ENCODE peak calls at places on chromosomes 7 and 10, in seven cellular contexts. Y, S, N, W, B, K and D are unnamed samples.

GRCh38 chr7:43647772-43648643 is 65.1 kb downstream of the STK17A start:
- DNase-seq in S (peak; percentile 64), B (peak; percentile 85), Y (peak; percentile 100), K (peak; percentile 67), N (peak; percentile 98), W (peak; percentile 41), D (no peak)

GRCh38 chr7:102891693-102892261 is 21.0 kb upstream of the LRRC17 start:
- DNase-seq in N (no peak), S (no peak), K (peak; percentile 35), Y (peak; percentile 91), W (peak; percentile 29), B (peak; percentile 55), D (no peak)

GRCh38 chr10:113273877-113274829 is 278.7 kb upstream of the HABP2 start:
- DNase-seq in W (peak; percentile 72), Y (peak; percentile 86), K (peak; percentile 16), N (no peak), B (peak; percentile 71), S (no peak), D (no peak)

GRCh38 chr10:75291800-75292199 is 56.0 kb upstream of the COMTD1 start:
- DNase-seq in W (no peak), S (no peak), B (no peak), Y (no peak), K (no peak), N (no peak), D (no peak)

GRCh38 chr7:105191329-105191728 is 177.3 kb downstream of the KMT2E start:
- DNase-seq in B (no peak), K (no peak), W (no peak), N (no peak), S (no peak), Y (no peak), D (no peak)

GRCh38 chr7:149736478-149737360 is 36.7 kb downstream of the ZNF467 start:
- DNase-seq in Y (peak; percentile 9), K (no peak), B (no peak), W (no peak), N (no peak), S (no peak), D (no peak)

GRCh38 chr10:132163278-132163765 is 23.4 kb upstream of the DPYSL4 start:
- DNase-seq in Y (no peak), S (peak; percentile 63), K (no peak), B (peak; percentile 57), N (no peak), W (no peak), D (no peak)

GRCh38 chr10:14953452-14954000 is 370 bp downstream of the DCLRE1C start:
- DNase-seq in W (peak; percentile 50), B (peak; percentile 75), Y (peak; percentile 68), N (no peak), S (no peak), K (no peak), D (no peak)

GRCh38 chr7:144256112-144256511 is 8.5 kb downstream of the OR2A7 start:
- DNase-seq in N (no peak), K (no peak), Y (peak; percentile 37), S (no peak), W (no peak), B (no peak), D (no peak)

GRCh38 chr10:44153901-44154670 is 230.8 kb downstream of the CXCL12 start:
- DNase-seq in N (no peak), W (no peak), B (no peak), S (no peak), Y (no peak), K (no peak), D (no peak)

GRCh38 chr10:12418725-12419278 is 69.5 kb downstream of the CAMK1D start:
- DNase-seq in Y (no peak), W (no peak), N (no peak), S (no peak), B (peak; percentile 56), K (peak; percentile 42), D (no peak)

GRCh38 chr7:93968911-93969620 is 35.1 kb downstream of the BET1 start:
- DNase-seq in N (no peak), B (no peak), W (no peak), Y (peak; percentile 62), S (no peak), K (no peak), D (no peak)

GRCh38 chr10:132928261-132928660 is 14.1 kb downstream of the CFAP46 start:
- DNase-seq in N (no peak), K (no peak), W (no peak), S (no peak), B (peak; percentile 20), Y (no peak), D (no peak)

GRCh38 chr10:88318803-88319202 is 264.3 kb downstream of the RNLS start:
- DNase-seq in B (no peak), S (peak; percentile 9), N (no peak), Y (no peak), W (no peak), K (no peak), D (peak; percentile 19)

GRCh38 chr7:37151741-37152413 is 296.8 kb downstream of the ELMO1 start:
- DNase-seq in Y (no peak), W (no peak), S (no peak), B (no peak), N (no peak), K (no peak), D (no peak)

GRCh38 chr7:69199048-69199447 is 399.2 kb upstream of the AUTS2 start:
- DNase-seq in K (no peak), B (no peak), W (no peak), N (no peak), S (no peak), Y (no peak), D (no peak)

GRCh38 chr10:18659784-18660561 is 742 bp downstream of the ARL5B start:
- DNase-seq in S (no peak), N (no peak), K (no peak), W (no peak), B (no peak), Y (peak; percentile 51), D (no peak)

GRCh38 chr10:79069325-79070090 is 742 bp downstream of the ZMIZ1 start:
- DNase-seq in S (peak; percentile 41), K (peak; percentile 54), B (peak; percentile 79), W (peak; percentile 67), N (no peak), Y (peak; percentile 44), D (no peak)

GRCh38 chr7:94436700-94437099 is 42.0 kb downstream of the COL1A2 start:
- DNase-seq in W (no peak), Y (no peak), S (no peak), N (no peak), B (no peak), K (no peak), D (no peak)

GRCh38 chr10:43026039-43026973 is 50.6 kb upstream of the RET start:
- DNase-seq in B (no peak), W (no peak), Y (no peak), K (no peak), S (no peak), N (no peak), D (no peak)

GRCh38 chr10:119166564-119166963 is 1.1 kb upstream of the SFXN4 start:
- DNase-seq in W (no peak), S (no peak), N (no peak), K (no peak), B (no peak), Y (no peak), D (no peak)

GRCh38 chr7:158957507-158957900 is 101.1 kb downstream of the DYNC2I1 start:
- DNase-seq in B (no peak), K (no peak), S (peak; percentile 61), Y (no peak), N (no peak), W (no peak), D (no peak)

DNA sequence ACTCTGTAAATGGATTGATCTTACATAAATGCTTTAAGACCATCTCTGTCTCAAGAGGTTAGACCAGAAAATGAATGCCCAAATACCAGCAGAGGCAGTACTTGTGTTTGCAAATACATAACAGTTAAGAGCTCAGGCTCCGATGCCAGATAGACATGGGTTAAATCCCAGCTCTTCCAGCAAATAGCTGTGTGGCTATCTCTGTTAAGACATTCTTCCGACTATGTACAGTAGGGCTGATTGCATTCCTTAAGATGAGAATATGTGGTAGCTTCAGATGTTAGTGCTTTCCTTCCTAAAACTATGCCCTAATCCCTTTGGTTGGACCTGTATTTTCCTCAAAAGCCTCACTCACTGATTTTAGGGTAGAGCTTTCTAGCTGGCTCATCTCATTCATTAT is 2.2 kb downstream of the IDE start:
- DNase-seq in K (no peak), B (no peak), N (no peak), Y (peak; percentile 46), W (no peak), S (no peak), D (no peak)
- H3K4me3 ChIP-seq in K (no peak overlapping the region), B (peak overlapping the region; percentile 93), N (peak overlapping the region; percentile 10), Y (peak overlapping the region; percentile 92), W (peak overlapping the region; percentile 97), S (no peak overlapping the region), D (no peak overlapping the region)

GRCh38 chr7:12683678-12684077 is 3.8 kb upstream of the ARL4A start:
- DNase-seq in S (no peak), W (no peak), Y (peak; percentile 53), K (no peak), N (no peak), B (no peak), D (no peak)
- TF ChIP-seq CTCF in S (peak; percentile 33), W (peak; percentile 51), Y (peak; percentile 31), K (peak; percentile 10), N (peak; percentile 57), B (no peak), D (peak; percentile 6)

GRCh38 chr7:18508441-18509427 is 13.2 kb downstream of the HDAC9 start:
- DNase-seq in K (no peak), W (no peak), N (peak; percentile 99), B (no peak), S (no peak), Y (peak; percentile 96), D (no peak)
- H3K4me3 ChIP-seq in K (no peak overlapping the region), W (peak overlapping the region; percentile 49), N (peak overlapping the region; percentile 57), B (peak overlapping the region; percentile 59), S (no peak overlapping the region), Y (peak overlapping the region; percentile 56), D (peak overlapping the region; percentile 44)

GRCh38 chr7:79740076-79740475 is 286.6 kb upstream of the MAGI2 start:
- DNase-seq in N (no peak), W (no peak), Y (no peak), B (no peak), K (no peak), S (no peak), D (no peak)

GRCh38 chr7:79736418-79736817 is 283.0 kb upstream of the MAGI2 start:
- DNase-seq in B (no peak), Y (no peak), N (no peak), S (no peak), K (no peak), W (no peak), D (no peak)

GRCh38 chr7:79741684-79742083 is 288.2 kb upstream of the MAGI2 start:
- DNase-seq in W (no peak), N (no peak), S (no peak), Y (peak; percentile 12), K (no peak), B (no peak), D (no peak)
- TF ChIP-seq CTCF in W (peak; percentile 47), N (peak; percentile 60), S (peak; percentile 65), Y (peak; percentile 42), K (no peak), B (no peak), D (no peak)